ENCODE peak calls at places on chromosomes 1 and 21, in six cellular contexts. A is HCT116, G is PC-9, I is PC-3, F is OCI-LY7, Y is SK-N-SH. S is an unnamed sample.

GRCh38 chr1:212666116-212666775 is 33.4 kb downstream of the BATF3 start:
- DNase-seq in A (no peak), G (no peak), I (no peak), F (no peak), Y (no peak), S (no peak)

GRCh38 chr1:83692524-83693336 is 306.2 kb downstream of the TTLL7 start:
- DNase-seq in A (no peak), G (peak; percentile 21), I (peak; percentile 16), F (peak; percentile 42), Y (peak; percentile 55), S (peak; percentile 9)

GRCh38 chr1:111219466-111220286 is 7.8 kb upstream of the CHI3L2 start:
- DNase-seq in A (no peak), G (no peak), I (no peak), F (peak; percentile 92), Y (no peak), S (no peak)

GRCh38 chr1:111441573-111442192 is 7.4 kb downstream of the WDR77 start:
- DNase-seq in A (no peak), G (peak; percentile 21), I (peak; percentile 35), F (peak; percentile 79), Y (peak; percentile 33), S (peak; percentile 22)

GRCh38 chr1:6601049-6601864 is 1.4 kb downstream of the KLHL21 start:
- DNase-seq in A (peak; percentile 68), G (peak; percentile 79), I (peak; percentile 100), F (peak; percentile 55), Y (peak; percentile 63), S (peak; percentile 99)

GRCh38 chr21:35603471-35603870 is 456.9 kb downstream of the SETD4 start:
- DNase-seq in A (no peak), G (no peak), I (no peak), F (no peak), Y (no peak), S (no peak)

GRCh38 chr1:85322655-85323054 is 46.2 kb upstream of the BCL10 start:
- DNase-seq in A (no peak), G (no peak), I (peak; percentile 52), F (no peak), Y (no peak), S (peak; percentile 71)

GRCh38 chr1:5200006-5200405 is 545.6 kb downstream of the AJAP1 start:
- DNase-seq in A (no peak), G (no peak), I (no peak), F (no peak), Y (no peak), S (no peak)

GRCh38 chr21:39484711-39485264 is 33.0 kb downstream of the SH3BGR start:
- DNase-seq in A (no peak), G (no peak), I (no peak), F (no peak), Y (no peak), S (peak; percentile 4)

GRCh38 chr1:29062157-29062942 is 61.4 kb downstream of the TMEM200B start:
- DNase-seq in A (no peak), G (no peak), I (no peak), F (no peak), Y (no peak), S (no peak)

GRCh38 chr1:246582301-246583055 is 16.2 kb downstream of the CNST start:
- DNase-seq in A (no peak), G (no peak), I (no peak), F (no peak), Y (no peak), S (no peak)

GRCh38 chr1:17673335-17674075 is 81.6 kb upstream of the ACTL8 start:
- DNase-seq in A (no peak), G (no peak), I (no peak), F (no peak), Y (no peak), S (peak; percentile 33)

GRCh38 chr21:38170283-38170682 is 86.5 kb upstream of the KCNJ15 start:
- DNase-seq in A (no peak), G (no peak), I (peak; percentile 66), F (no peak), Y (no peak), S (peak; percentile 60)

GRCh38 chr1:39900662-39901485 is 843 bp downstream of the MYCL start:
- DNase-seq in A (no peak), G (peak; percentile 43), I (peak; percentile 20), F (no peak), Y (peak; percentile 70), S (peak; percentile 65)

GRCh38 chr1:54361342-54361741 is 44.9 kb downstream of the SSBP3 start:
- DNase-seq in A (no peak), G (no peak), I (no peak), F (peak; percentile 11), Y (no peak), S (no peak)

GRCh38 chr1:162736633-162737067 is 53.9 kb upstream of the HSD17B7 start:
- DNase-seq in A (no peak), G (no peak), I (no peak), F (no peak), Y (no peak), S (no peak)

GRCh38 chr1:37559080-37559479 is 2.3 kb downstream of the DNALI1 start:
- DNase-seq in A (no peak), G (no peak), I (no peak), F (no peak), Y (no peak), S (no peak)

GRCh38 chr1:37553927-37554808 is at the start of gene SNIP1:
- DNase-seq in A (peak; percentile 85), G (peak; percentile 89), I (peak; percentile 94), F (peak; percentile 95), Y (peak; percentile 96), S (peak; percentile 98)

GRCh38 chr1:37558411-37558810 is 1.7 kb downstream of the DNALI1 start:
- DNase-seq in A (no peak), G (no peak), I (no peak), F (no peak), Y (no peak), S (no peak)

GRCh38 chr1:37557402-37557801 is 662 bp downstream of the DNALI1 start:
- DNase-seq in A (no peak), G (no peak), I (no peak), F (no peak), Y (no peak), S (no peak)

GRCh38 chr1:37556712-37557196 is at the start of gene DNALI1:
- DNase-seq in A (no peak), G (peak; percentile 36), I (peak; percentile 34), F (peak; percentile 24), Y (peak; percentile 95), S (peak; percentile 80)
- H3K4me3 ChIP-seq in A (no peak within 1 kb of the TSS), G (no peak within 1 kb of the TSS), I (no peak within 1 kb of the TSS), F (no peak within 1 kb of the TSS), Y (peak within 1 kb of the TSS; percentile 61), S (peak within 1 kb of the TSS; percentile 47)

GRCh38 chr1:152535774-152536173 is 21.5 kb downstream of the CRCT1 start:
- DNase-seq in A (no peak), G (no peak), I (no peak), F (no peak), Y (no peak), S (no peak)

GRCh38 chr1:152537496-152537895 is 23.2 kb downstream of the CRCT1 start:
- DNase-seq in A (no peak), G (no peak), I (no peak), F (no peak), Y (no peak), S (no peak)

GRCh38 chr1:152543808-152544207 is 22.8 kb downstream of the LCE3E start:
- DNase-seq in A (peak; percentile 28), G (no peak), I (peak; percentile 14), F (peak; percentile 8), Y (no peak), S (peak; percentile 39)

DNA sequence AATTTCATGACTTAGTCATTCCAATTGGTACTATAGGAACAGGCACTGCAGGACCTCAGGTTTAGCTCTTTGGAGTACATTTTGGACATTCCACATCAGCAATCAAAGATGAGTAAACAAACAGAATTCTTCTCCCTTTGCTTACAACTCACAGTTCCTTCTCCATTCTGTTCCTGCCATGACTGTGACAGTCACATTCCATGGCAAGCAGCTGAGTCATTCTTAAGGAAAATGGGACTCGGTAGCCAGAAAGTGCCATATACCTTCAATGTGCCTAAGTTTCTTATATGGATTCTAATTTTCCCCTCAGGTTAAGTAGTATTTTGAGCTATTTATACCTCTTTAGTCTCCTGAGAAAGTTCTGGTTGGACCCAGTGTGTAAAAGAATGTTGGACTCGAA is 25.6 kb downstream of the CRCT1 start:
- DNase-seq in A (no peak), G (no peak), I (no peak), F (no peak), Y (no peak), S (no peak)
- H3K9me2 ChIP-seq in A (no peaks in the 10 kb centered on the region), G (no peaks in the 10 kb centered on the region), I (no peaks in the 10 kb centered on the region), F (no peaks in the 10 kb centered on the region), Y (no peaks in the 10 kb centered on the region), S (no peaks in the 10 kb centered on the region)

GRCh38 chr21:41507521-41508414 is at the start of gene TMPRSS2:
- DNase-seq in A (no peak), G (peak; percentile 35), I (peak; percentile 68), F (no peak), Y (no peak), S (no peak)

GRCh38 chr21:41506526-41507520 is 1.1 kb downstream of the TMPRSS2 start:
- DNase-seq in A (no peak), G (peak; percentile 25), I (peak; percentile 51), F (no peak), Y (no peak), S (peak; percentile 14)

GRCh38 chr21:41509733-41510132 is 1.8 kb upstream of the TMPRSS2 start:
- DNase-seq in A (no peak), G (no peak), I (no peak), F (no peak), Y (no peak), S (no peak)

GRCh38 chr21:41509206-41509496 is 1.2 kb upstream of the TMPRSS2 start:
- DNase-seq in A (no peak), G (no peak), I (no peak), F (no peak), Y (no peak), S (no peak)

DNA sequence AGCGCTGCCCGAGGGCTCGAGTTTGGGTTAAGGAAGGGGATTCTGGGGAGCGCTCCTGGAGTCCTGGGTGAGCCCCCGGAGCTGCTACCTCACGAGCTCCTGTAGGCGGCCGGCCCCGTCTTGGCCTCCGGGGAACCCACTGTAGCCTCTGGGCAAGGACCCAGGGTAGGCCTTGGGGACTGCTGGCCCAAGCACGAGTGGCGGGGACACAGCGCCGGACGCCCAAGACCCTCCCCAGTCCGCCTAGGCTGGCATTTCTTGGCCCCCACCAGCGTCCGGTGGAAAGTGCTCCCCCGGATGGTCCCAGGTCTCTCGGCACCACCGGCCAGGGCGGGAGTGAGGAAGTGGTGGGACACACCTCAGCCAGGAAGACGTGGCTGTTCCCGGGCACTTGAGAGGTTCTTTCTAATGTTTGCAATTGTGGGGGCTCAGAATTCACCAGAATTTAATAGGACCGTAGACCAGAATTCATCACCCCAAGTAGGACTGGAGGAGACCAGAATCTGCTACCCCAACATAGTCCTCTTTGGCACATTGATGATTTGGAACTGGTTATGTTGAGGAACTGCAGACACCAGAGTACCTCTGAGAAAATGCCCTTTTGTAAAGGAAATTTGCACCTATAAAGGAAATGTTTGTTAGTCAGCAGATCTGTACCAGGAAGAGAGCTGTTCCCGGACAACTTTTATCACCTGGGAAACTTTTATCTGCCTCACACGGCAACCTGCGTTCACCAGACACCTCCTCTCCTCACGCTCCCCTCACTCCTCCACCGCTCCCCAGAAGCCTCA is 652 bp upstream of the TMPRSS2 start:
- DNase-seq in A (no peak), G (no peak), I (no peak), F (no peak), Y (no peak), S (no peak)
- H3K4me3 ChIP-seq in A (no peak overlapping the region), G (peak overlapping the region; percentile 61), I (peak overlapping the region; percentile 83), F (no peak overlapping the region), Y (no peak overlapping the region), S (no peak overlapping the region)

DNA sequence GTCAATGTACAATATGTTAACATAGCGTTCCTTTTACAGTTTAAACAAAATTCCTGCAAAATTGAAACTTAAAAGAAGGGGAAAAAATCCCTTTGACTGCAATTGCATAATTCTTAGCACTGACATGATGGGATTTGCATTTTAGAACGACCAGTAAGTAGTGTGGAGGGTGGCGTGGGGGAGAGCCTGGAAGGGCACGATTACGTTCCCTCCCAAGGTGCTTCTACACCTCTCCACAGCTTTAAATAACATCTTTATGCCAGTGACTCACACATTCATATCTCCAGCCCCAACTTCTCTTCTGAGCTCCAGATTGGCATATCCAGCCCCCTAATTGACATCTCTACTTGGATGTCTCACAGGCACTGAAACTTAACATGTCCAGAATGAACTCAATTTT is 64.3 kb downstream of the OLFML3 start:
- DNase-seq in A (no peak), G (no peak), I (no peak), F (no peak), Y (no peak), S (no peak)
- H3K9me2 ChIP-seq in A (no peaks in the 10 kb centered on the region), G (no peaks in the 10 kb centered on the region), I (no peaks in the 10 kb centered on the region), F (no peaks in the 10 kb centered on the region), Y (no peaks in the 10 kb centered on the region), S (no peaks in the 10 kb centered on the region)